ENCODE peak calls at places on chromosomes 5 and 9, in four cellular contexts. T, L, X and K are unnamed samples.

GRCh38 chr5:119355244-119355635 is 579 bp upstream of the TNFAIP8 start:
- DNase-seq in T (no peak), L (no peak), X (peak), K (no peak)

GRCh38 chr5:98307811-98308210 is 465.7 kb upstream of the RGMB start:
- DNase-seq in T (no peak), L (no peak), X (no peak), K (no peak)

GRCh38 chr9:122080986-122081385 is 12.1 kb downstream of the TTLL11 start:
- DNase-seq in T (no peak), L (no peak), X (no peak), K (no peak)

GRCh38 chr9:126694206-126695081 is 80.7 kb downstream of the LMX1B start:
- DNase-seq in T (no peak), L (no peak), X (peak), K (no peak)

GRCh38 chr9:86563350-86563749 is 209.1 kb upstream of the TUT7 start:
- DNase-seq in T (no peak), L (no peak), X (no peak), K (no peak)

GRCh38 chr5:132213666-132214065 is 14.0 kb downstream of the P4HA2 start:
- DNase-seq in T (no peak), L (no peak), X (no peak), K (peak)

GRCh38 chr5:31213676-31214638 is 20.5 kb downstream of the CDH6 start:
- DNase-seq in T (no peak), L (peak), X (no peak), K (no peak)

GRCh38 chr5:19795218-19795617 is 192.8 kb downstream of the CDH18 start:
- DNase-seq in T (no peak), L (no peak), X (no peak), K (no peak)